ENCODE peak calls at places on chromosomes 2 and 18, in six cellular contexts. L is left colon; R is activated CD8-positive, alpha-beta T cell treated with anti-CD3 and anti-CD28 coated beads for 36 hours; P is activated naive CD4-positive, alpha-beta T cell treated with anti-CD3 and anti-CD28 coated beads, Interleukin-2, amount 50 U/mL, for 72 hours; W is aorta; O is activated T-cell treated with anti-CD3 and anti-CD28 coated beads, Interleukin-2, amount 50 U/mL, for 4 hours. B is an unnamed sample.

GRCh38 chr2:203758841-203759691 is 52.6 kb downstream of the CD28 start:
- ATAC-seq in L (no peak), R (no peak), P (no peak), W (no peak), O (no peak), B (peak; percentile 82)

GRCh38 chr2:85888020-85888744 is 608 bp downstream of the ST3GAL5 start:
- ATAC-seq in L (peak; percentile 4), R (peak; percentile 23), P (peak; percentile 32), W (no peak), O (peak; percentile 26), B (peak; percentile 12)

GRCh38 chr2:288002-288742 is at the start of gene ALKAL2:
- ATAC-seq in L (peak; percentile 5), R (peak; percentile 31), P (no peak), W (no peak), O (peak; percentile 39), B (peak; percentile 34)

GRCh38 chr18:62603211-62603610 is 80.4 kb downstream of the ZCCHC2 start:
- ATAC-seq in L (no peak), R (no peak), P (no peak), W (no peak), O (no peak), B (no peak)

GRCh38 chr2:24228470-24228869 is 53.6 kb downstream of the FAM228A start:
- ATAC-seq in L (no peak), R (no peak), P (no peak), W (no peak), O (no peak), B (no peak)

GRCh38 chr2:176317246-176318065 is 48.2 kb downstream of the MTX2 start:
- ATAC-seq in L (no peak), R (no peak), P (no peak), W (no peak), O (no peak), B (no peak)

GRCh38 chr18:31105733-31106132 is 3.5 kb upstream of the DSC2 start:
- ATAC-seq in L (no peak), R (no peak), P (no peak), W (no peak), O (no peak), B (no peak)

GRCh38 chr2:240053173-240054155 is at the start of gene OR6B3:
- ATAC-seq in L (no peak), R (no peak), P (no peak), W (no peak), O (no peak), B (no peak)

GRCh38 chr18:33432857-33433256 is 7.7 kb downstream of the CCDC178 start:
- ATAC-seq in L (no peak), R (no peak), P (no peak), W (no peak), O (no peak), B (no peak)

GRCh38 chr18:51107594-51108305 is 77.7 kb downstream of the SMAD4 start:
- ATAC-seq in L (peak; percentile 75), R (peak; percentile 54), P (peak; percentile 50), W (no peak), O (peak; percentile 47), B (peak; percentile 50)

GRCh38 chr18:490024-490366 is 10.5 kb downstream of the COLEC12 start:
- ATAC-seq in L (no peak), R (no peak), P (no peak), W (no peak), O (no peak), B (no peak)

GRCh38 chr2:238897122-238897880 is 49.4 kb downstream of the TWIST2 start:
- ATAC-seq in L (no peak), R (no peak), P (no peak), W (no peak), O (no peak), B (no peak)

GRCh38 chr2:47011264-47011663 is 95.7 kb upstream of the MCFD2 start:
- ATAC-seq in L (no peak), R (no peak), P (no peak), W (no peak), O (no peak), B (no peak)

GRCh38 chr2:237652181-237652580 is 24.8 kb downstream of the LRRFIP1 start:
- ATAC-seq in L (no peak), R (no peak), P (no peak), W (no peak), O (no peak), B (no peak)

GRCh38 chr2:227774011-227774624 is 28.4 kb downstream of the SCYGR8 start:
- ATAC-seq in L (peak; percentile 55), R (peak; percentile 24), P (no peak), W (no peak), O (no peak), B (no peak)